ENCODE peak calls at places on chromosomes 13 and 19, in six cellular contexts. One of them, this sample, is unnamed.

GRCh38 chr13:95404141-95404882 is 103.1 kb upstream of the ABCC4 start:
- DNase-seq in ovary: peak; percentile 81
- DNase-seq in tibial nerve: peak; percentile 67
- DNase-seq in sigmoid colon: peak; percentile 91
- DNase-seq in transverse colon: peak; percentile 81
- DNase-seq in A549: peak; percentile 77
- DNase-seq in this sample: peak; percentile 81

GRCh38 chr19:2391118-2391725 is 31.2 kb downstream of the TMPRSS9 start:
- DNase-seq in sigmoid colon: no peak
- DNase-seq in transverse colon: no peak
- DNase-seq in tibial nerve: peak; percentile 23
- DNase-seq in ovary: peak; percentile 56
- DNase-seq in A549: peak; percentile 39
- DNase-seq in this sample: peak; percentile 72

GRCh38 chr13:109734002-109734785 is 52.2 kb downstream of the IRS2 start:
- DNase-seq in A549: no peak
- DNase-seq in ovary: no peak
- DNase-seq in transverse colon: no peak
- DNase-seq in sigmoid colon: no peak
- DNase-seq in tibial nerve: no peak
- DNase-seq in this sample: no peak

GRCh38 chr13:33186851-33187250 is 98.7 kb downstream of the STARD13 start:
- DNase-seq in ovary: no peak
- DNase-seq in transverse colon: no peak
- DNase-seq in A549: no peak
- DNase-seq in tibial nerve: no peak
- DNase-seq in sigmoid colon: no peak
- DNase-seq in this sample: no peak

GRCh38 chr13:85737952-85738351 is 61.3 kb downstream of the SLITRK6 start:
- DNase-seq in A549: no peak
- DNase-seq in transverse colon: no peak
- DNase-seq in sigmoid colon: no peak
- DNase-seq in ovary: no peak
- DNase-seq in tibial nerve: no peak
- DNase-seq in this sample: no peak

GRCh38 chr19:41302624-41303351 is 7.2 kb upstream of the CCDC97 start:
- DNase-seq in ovary: no peak
- DNase-seq in tibial nerve: no peak
- DNase-seq in A549: no peak
- DNase-seq in transverse colon: peak; percentile 66
- DNase-seq in sigmoid colon: peak; percentile 67
- DNase-seq in this sample: no peak

GRCh38 chr13:40440990-40441820 is 225.2 kb downstream of the FOXO1 start:
- DNase-seq in sigmoid colon: peak; percentile 92
- DNase-seq in tibial nerve: peak; percentile 75
- DNase-seq in A549: no peak
- DNase-seq in ovary: peak; percentile 70
- DNase-seq in transverse colon: peak; percentile 71
- DNase-seq in this sample: peak; percentile 60

GRCh38 chr13:80555796-80556195 is 214.9 kb upstream of the SPRY2 start:
- DNase-seq in A549: no peak
- DNase-seq in sigmoid colon: no peak
- DNase-seq in transverse colon: no peak
- DNase-seq in ovary: no peak
- DNase-seq in tibial nerve: no peak
- DNase-seq in this sample: no peak

GRCh38 chr13:27012482-27013197 is 159.0 kb downstream of the USP12 start:
- DNase-seq in transverse colon: no peak
- DNase-seq in tibial nerve: no peak
- DNase-seq in sigmoid colon: no peak
- DNase-seq in A549: no peak
- DNase-seq in ovary: no peak
- DNase-seq in this sample: no peak

GRCh38 chr13:106373304-106373988 is 162.0 kb downstream of the EFNB2 start:
- DNase-seq in A549: no peak
- DNase-seq in tibial nerve: no peak
- DNase-seq in sigmoid colon: no peak
- DNase-seq in ovary: no peak
- DNase-seq in transverse colon: no peak
- DNase-seq in this sample: no peak

GRCh38 chr19:1626417-1627010 is 21.3 kb upstream of the UQCR11 start:
- DNase-seq in tibial nerve: no peak
- DNase-seq in ovary: no peak
- DNase-seq in transverse colon: no peak
- DNase-seq in A549: no peak
- DNase-seq in sigmoid colon: no peak
- DNase-seq in this sample: no peak

GRCh38 chr19:57803594-57804325 is 11.0 kb downstream of the ZNF552 start:
- DNase-seq in ovary: no peak
- DNase-seq in sigmoid colon: no peak
- DNase-seq in tibial nerve: no peak
- DNase-seq in A549: no peak
- DNase-seq in transverse colon: peak; percentile 26
- DNase-seq in this sample: peak; percentile 68

GRCh38 chr13:97359181-97360057 is 74.5 kb upstream of the RAP2A start:
- DNase-seq in transverse colon: peak; percentile 37
- DNase-seq in ovary: peak; percentile 67
- DNase-seq in A549: peak; percentile 40
- DNase-seq in sigmoid colon: peak; percentile 84
- DNase-seq in tibial nerve: peak; percentile 19
- DNase-seq in this sample: peak; percentile 66

GRCh38 chr13:42279080-42279479 is 7.1 kb downstream of the AKAP11 start:
- DNase-seq in transverse colon: no peak
- DNase-seq in tibial nerve: no peak
- DNase-seq in A549: no peak
- DNase-seq in ovary: no peak
- DNase-seq in sigmoid colon: no peak
- DNase-seq in this sample: no peak

GRCh38 chr19:40743926-40744325 is 6.4 kb downstream of the ACTMAP start:
- DNase-seq in ovary: no peak
- DNase-seq in sigmoid colon: no peak
- DNase-seq in tibial nerve: no peak
- DNase-seq in A549: no peak
- DNase-seq in transverse colon: no peak
- DNase-seq in this sample: no peak

GRCh38 chr13:90105881-90106496 is 1241.5 kb upstream of the MIR17HG start:
- DNase-seq in sigmoid colon: no peak
- DNase-seq in tibial nerve: no peak
- DNase-seq in A549: no peak
- DNase-seq in transverse colon: no peak
- DNase-seq in ovary: no peak
- DNase-seq in this sample: no peak

GRCh38 chr19:42286349-42287016 is 15.4 kb upstream of the PRR19 start:
- DNase-seq in A549: no peak
- DNase-seq in tibial nerve: no peak
- DNase-seq in ovary: peak; percentile 71
- DNase-seq in sigmoid colon: peak; percentile 80
- DNase-seq in transverse colon: no peak
- DNase-seq in this sample: peak; percentile 54

GRCh38 chr19:46970815-46971214 is 48.8 kb upstream of the NPAS1 start:
- DNase-seq in ovary: no peak
- DNase-seq in tibial nerve: no peak
- DNase-seq in A549: no peak
- DNase-seq in transverse colon: no peak
- DNase-seq in sigmoid colon: no peak
- DNase-seq in this sample: no peak

GRCh38 chr13:29847501-29847983 is 2.9 kb downstream of the UBL3 start:
- DNase-seq in tibial nerve: no peak
- DNase-seq in sigmoid colon: no peak
- DNase-seq in A549: no peak
- DNase-seq in ovary: peak; percentile 35
- DNase-seq in transverse colon: peak; percentile 24
- DNase-seq in this sample: peak; percentile 42

GRCh38 chr13:81686877-81687276 is 1346.0 kb upstream of the SPRY2 start:
- DNase-seq in sigmoid colon: no peak
- DNase-seq in A549: no peak
- DNase-seq in tibial nerve: no peak
- DNase-seq in transverse colon: no peak
- DNase-seq in ovary: no peak
- DNase-seq in this sample: peak; percentile 2

GRCh38 chr13:98450012-98450411 is 126.9 kb downstream of the STK24 start:
- DNase-seq in ovary: no peak
- DNase-seq in sigmoid colon: no peak
- DNase-seq in tibial nerve: no peak
- DNase-seq in transverse colon: no peak
- DNase-seq in A549: no peak
- DNase-seq in this sample: no peak

GRCh38 chr19:35155441-35155840 is 906 bp downstream of the FXYD5 start:
- DNase-seq in transverse colon: no peak
- DNase-seq in ovary: no peak
- DNase-seq in A549: no peak
- DNase-seq in tibial nerve: no peak
- DNase-seq in sigmoid colon: no peak
- DNase-seq in this sample: no peak

GRCh38 chr19:13286195-13286985 is 136.2 kb downstream of the IER2 start:
- DNase-seq in A549: no peak
- DNase-seq in ovary: no peak
- DNase-seq in sigmoid colon: no peak
- DNase-seq in tibial nerve: no peak
- DNase-seq in transverse colon: no peak
- DNase-seq in this sample: no peak

GRCh38 chr19:46783670-46784069 is 4.7 kb downstream of the SLC1A5 start:
- DNase-seq in ovary: no peak
- DNase-seq in A549: no peak
- DNase-seq in transverse colon: no peak
- DNase-seq in tibial nerve: no peak
- DNase-seq in sigmoid colon: no peak
- DNase-seq in this sample: no peak

GRCh38 chr13:49303533-49304252 is 56.0 kb downstream of the CDADC1 start:
- DNase-seq in sigmoid colon: peak; percentile 70
- DNase-seq in ovary: no peak
- DNase-seq in tibial nerve: no peak
- DNase-seq in transverse colon: no peak
- DNase-seq in A549: no peak
- DNase-seq in this sample: no peak

GRCh38 chr13:109191422-109191821 is 562.0 kb downstream of the MYO16 start:
- DNase-seq in transverse colon: no peak
- DNase-seq in sigmoid colon: no peak
- DNase-seq in tibial nerve: no peak
- DNase-seq in A549: no peak
- DNase-seq in ovary: no peak
- DNase-seq in this sample: no peak

GRCh38 chr19:8370176-8371010 is 6.4 kb downstream of the ANGPTL4 start:
- DNase-seq in transverse colon: no peak
- DNase-seq in ovary: no peak
- DNase-seq in sigmoid colon: no peak
- DNase-seq in A549: no peak
- DNase-seq in tibial nerve: no peak
- DNase-seq in this sample: no peak

GRCh38 chr19:18423258-18424020 is 4.2 kb downstream of the SSBP4 start:
- DNase-seq in tibial nerve: no peak
- DNase-seq in sigmoid colon: no peak
- DNase-seq in ovary: no peak
- DNase-seq in A549: no peak
- DNase-seq in transverse colon: no peak
- DNase-seq in this sample: no peak

GRCh38 chr13:28394422-28394821 is 100.5 kb downstream of the FLT1 start:
- DNase-seq in sigmoid colon: no peak
- DNase-seq in A549: no peak
- DNase-seq in ovary: no peak
- DNase-seq in tibial nerve: no peak
- DNase-seq in transverse colon: no peak
- DNase-seq in this sample: no peak

DNA sequence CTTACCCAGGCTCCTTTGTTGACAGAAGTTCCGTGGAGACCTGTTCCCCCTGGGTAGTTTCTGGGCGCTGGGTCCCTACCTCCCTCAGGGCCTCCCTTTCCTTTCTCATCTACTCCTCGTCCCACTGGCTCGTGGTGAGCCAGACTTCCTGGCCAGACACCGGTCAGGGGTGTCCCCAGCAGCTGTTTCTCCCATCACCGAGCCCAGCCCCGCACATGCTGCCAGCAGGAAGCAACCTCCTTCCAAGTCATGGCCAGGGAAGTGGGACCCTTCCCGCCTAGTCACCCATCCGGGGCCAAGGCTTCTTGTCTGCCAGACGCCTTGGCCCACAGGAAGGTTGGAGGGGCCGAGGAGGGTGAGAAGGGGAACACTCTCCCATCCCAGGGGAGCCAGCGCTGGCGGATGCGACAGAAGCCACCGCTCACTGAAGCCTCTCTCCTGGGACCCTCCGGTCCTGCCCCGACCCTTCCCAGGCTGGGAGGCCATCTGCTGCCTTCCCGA is 5.7 kb downstream of the PAK4 start:
- DNase-seq in transverse colon: no peak
- DNase-seq in ovary: peak; percentile 48
- DNase-seq in A549: no peak
- DNase-seq in tibial nerve: no peak
- DNase-seq in sigmoid colon: peak; percentile 79
- DNase-seq in this sample: peak; percentile 45
- H3K4me3 ChIP-seq in transverse colon: no peak overlapping the region
- H3K4me3 ChIP-seq in ovary: no peak overlapping the region
- H3K4me3 ChIP-seq in A549: no peak overlapping the region
- H3K4me3 ChIP-seq in tibial nerve: no peak overlapping the region
- H3K4me3 ChIP-seq in sigmoid colon: no peak overlapping the region
- H3K4me3 ChIP-seq in this sample: no peak overlapping the region

GRCh38 chr19:3881272-3882040 is 971 bp downstream of the ATCAY start:
- DNase-seq in tibial nerve: no peak
- DNase-seq in sigmoid colon: no peak
- DNase-seq in transverse colon: no peak
- DNase-seq in A549: no peak
- DNase-seq in ovary: no peak
- DNase-seq in this sample: peak; percentile 81
- TF ChIP-seq EP300 in tibial nerve: no peak
- TF ChIP-seq EP300 in sigmoid colon: no peak
- TF ChIP-seq EP300 in transverse colon: no peak
- TF ChIP-seq EP300 in A549: no peak
- TF ChIP-seq EP300 in ovary: no peak
- TF ChIP-seq EP300 in this sample: no peak

GRCh38 chr13:58953638-58954037 is 1210.1 kb downstream of the DIAPH3 start:
- DNase-seq in sigmoid colon: no peak
- DNase-seq in A549: no peak
- DNase-seq in tibial nerve: no peak
- DNase-seq in transverse colon: no peak
- DNase-seq in ovary: no peak
- DNase-seq in this sample: no peak
- H3K4me3 ChIP-seq in sigmoid colon: no peak overlapping the region
- H3K4me3 ChIP-seq in A549: no peak overlapping the region
- H3K4me3 ChIP-seq in tibial nerve: no peak overlapping the region
- H3K4me3 ChIP-seq in transverse colon: no peak overlapping the region
- H3K4me3 ChIP-seq in ovary: no peak overlapping the region
- H3K4me3 ChIP-seq in this sample: no peak overlapping the region

GRCh38 chr19:17335575-17335974 is 920 bp upstream of the ANO8 start:
- DNase-seq in tibial nerve: no peak
- DNase-seq in transverse colon: no peak
- DNase-seq in sigmoid colon: no peak
- DNase-seq in ovary: no peak
- DNase-seq in A549: no peak
- DNase-seq in this sample: no peak

GRCh38 chr19:17337675-17338439 is 504 bp downstream of the GTPBP3 start:
- DNase-seq in sigmoid colon: no peak
- DNase-seq in ovary: no peak
- DNase-seq in tibial nerve: no peak
- DNase-seq in transverse colon: no peak
- DNase-seq in A549: no peak
- DNase-seq in this sample: peak; percentile 62

GRCh38 chr19:17339088-17339741 is 1.9 kb downstream of the GTPBP3 start:
- DNase-seq in ovary: no peak
- DNase-seq in sigmoid colon: no peak
- DNase-seq in tibial nerve: no peak
- DNase-seq in A549: no peak
- DNase-seq in transverse colon: no peak
- DNase-seq in this sample: peak; percentile 63

GRCh38 chr19:17338440-17339078 is 1.2 kb downstream of the GTPBP3 start:
- DNase-seq in sigmoid colon: no peak
- DNase-seq in ovary: peak; percentile 13
- DNase-seq in transverse colon: no peak
- DNase-seq in A549: no peak
- DNase-seq in tibial nerve: no peak
- DNase-seq in this sample: no peak

GRCh38 chr19:17336872-17337674 is at the start of gene GTPBP3:
- DNase-seq in tibial nerve: peak; percentile 98
- DNase-seq in A549: peak; percentile 90
- DNase-seq in sigmoid colon: peak; percentile 99
- DNase-seq in transverse colon: peak; percentile 97
- DNase-seq in ovary: peak; percentile 96
- DNase-seq in this sample: peak; percentile 95
- TF ChIP-seq EP300 in tibial nerve: no peak
- TF ChIP-seq EP300 in A549: no peak
- TF ChIP-seq EP300 in sigmoid colon: no peak
- TF ChIP-seq EP300 in transverse colon: no peak
- TF ChIP-seq EP300 in ovary: peak; percentile 14
- TF ChIP-seq EP300 in this sample: no peak